ENCODE peak calls at places on chromosome 6, in four cellular contexts. One of them, this sample, is unnamed.

GRCh38 chr6:138231399-138231886 is 13.2 kb upstream of the PBOV1 start:
- DNase-seq in brain microvascular endothelial cell: no peak
- DNase-seq in effector CD8-positive, alpha-beta T cell: no peak
- DNase-seq in activated CD8-positive, alpha-beta memory T cell treated with anti-CD3 and anti-CD28 coated beads for 1 hour: no peak
- DNase-seq in this sample: no peak

GRCh38 chr6:129513471-129513870 is 196.5 kb downstream of the ARHGAP18 start:
- DNase-seq in activated CD8-positive, alpha-beta memory T cell treated with anti-CD3 and anti-CD28 coated beads for 1 hour: no peak
- DNase-seq in effector CD8-positive, alpha-beta T cell: no peak
- DNase-seq in brain microvascular endothelial cell: no peak
- DNase-seq in this sample: no peak

GRCh38 chr6:56863366-56863765 is 91.5 kb upstream of the BEND6 start:
- DNase-seq in activated CD8-positive, alpha-beta memory T cell treated with anti-CD3 and anti-CD28 coated beads for 1 hour: no peak
- DNase-seq in effector CD8-positive, alpha-beta T cell: no peak
- DNase-seq in brain microvascular endothelial cell: peak; percentile 72
- DNase-seq in this sample: no peak

GRCh38 chr6:56685102-56685733 is 42.5 kb upstream of the DST start:
- DNase-seq in brain microvascular endothelial cell: no peak
- DNase-seq in activated CD8-positive, alpha-beta memory T cell treated with anti-CD3 and anti-CD28 coated beads for 1 hour: no peak
- DNase-seq in effector CD8-positive, alpha-beta T cell: no peak
- DNase-seq in this sample: no peak

GRCh38 chr6:38484656-38485055 is 155.1 kb downstream of the BTBD9 start:
- DNase-seq in effector CD8-positive, alpha-beta T cell: no peak
- DNase-seq in activated CD8-positive, alpha-beta memory T cell treated with anti-CD3 and anti-CD28 coated beads for 1 hour: no peak
- DNase-seq in brain microvascular endothelial cell: no peak
- DNase-seq in this sample: peak; percentile 9

GRCh38 chr6:139370047-139370706 is 4.3 kb downstream of the CITED2 start:
- DNase-seq in brain microvascular endothelial cell: peak; percentile 56
- DNase-seq in effector CD8-positive, alpha-beta T cell: no peak
- DNase-seq in activated CD8-positive, alpha-beta memory T cell treated with anti-CD3 and anti-CD28 coated beads for 1 hour: no peak
- DNase-seq in this sample: peak; percentile 82

GRCh38 chr6:150998992-150999975 is 133.8 kb downstream of the MTHFD1L start:
- DNase-seq in effector CD8-positive, alpha-beta T cell: no peak
- DNase-seq in activated CD8-positive, alpha-beta memory T cell treated with anti-CD3 and anti-CD28 coated beads for 1 hour: no peak
- DNase-seq in brain microvascular endothelial cell: no peak
- DNase-seq in this sample: no peak

GRCh38 chr6:155628315-155628714 is 172.7 kb upstream of the NOX3 start:
- DNase-seq in effector CD8-positive, alpha-beta T cell: no peak
- DNase-seq in activated CD8-positive, alpha-beta memory T cell treated with anti-CD3 and anti-CD28 coated beads for 1 hour: no peak
- DNase-seq in brain microvascular endothelial cell: no peak
- DNase-seq in this sample: no peak

GRCh38 chr6:72820153-72820552 is 198.3 kb downstream of the KCNQ5 start:
- DNase-seq in brain microvascular endothelial cell: no peak
- DNase-seq in effector CD8-positive, alpha-beta T cell: no peak
- DNase-seq in activated CD8-positive, alpha-beta memory T cell treated with anti-CD3 and anti-CD28 coated beads for 1 hour: no peak
- DNase-seq in this sample: no peak

GRCh38 chr6:157731221-157731620 is 91.8 kb upstream of the SNX9 start:
- DNase-seq in activated CD8-positive, alpha-beta memory T cell treated with anti-CD3 and anti-CD28 coated beads for 1 hour: no peak
- DNase-seq in brain microvascular endothelial cell: no peak
- DNase-seq in effector CD8-positive, alpha-beta T cell: no peak
- DNase-seq in this sample: no peak

GRCh38 chr6:133062702-133063319 is 178.3 kb upstream of the EYA4 start:
- DNase-seq in activated CD8-positive, alpha-beta memory T cell treated with anti-CD3 and anti-CD28 coated beads for 1 hour: no peak
- DNase-seq in brain microvascular endothelial cell: no peak
- DNase-seq in effector CD8-positive, alpha-beta T cell: no peak
- DNase-seq in this sample: no peak

GRCh38 chr6:21750479-21751018 is 157.0 kb downstream of the SOX4 start:
- DNase-seq in effector CD8-positive, alpha-beta T cell: no peak
- DNase-seq in brain microvascular endothelial cell: no peak
- DNase-seq in activated CD8-positive, alpha-beta memory T cell treated with anti-CD3 and anti-CD28 coated beads for 1 hour: no peak
- DNase-seq in this sample: no peak

GRCh38 chr6:166499350-166500163 is 86.9 kb downstream of the RAMACL start:
- DNase-seq in activated CD8-positive, alpha-beta memory T cell treated with anti-CD3 and anti-CD28 coated beads for 1 hour: no peak
- DNase-seq in brain microvascular endothelial cell: no peak
- DNase-seq in effector CD8-positive, alpha-beta T cell: no peak
- DNase-seq in this sample: no peak

GRCh38 chr6:122653094-122653493 is 42.9 kb downstream of the PKIB start:
- DNase-seq in activated CD8-positive, alpha-beta memory T cell treated with anti-CD3 and anti-CD28 coated beads for 1 hour: no peak
- DNase-seq in effector CD8-positive, alpha-beta T cell: no peak
- DNase-seq in brain microvascular endothelial cell: peak; percentile 55
- DNase-seq in this sample: no peak

GRCh38 chr6:22466665-22467064 is 102.7 kb upstream of the HDGFL1 start:
- DNase-seq in activated CD8-positive, alpha-beta memory T cell treated with anti-CD3 and anti-CD28 coated beads for 1 hour: no peak
- DNase-seq in brain microvascular endothelial cell: no peak
- DNase-seq in effector CD8-positive, alpha-beta T cell: no peak
- DNase-seq in this sample: no peak

GRCh38 chr6:125808591-125808990 is 17.8 kb downstream of the NCOA7 start:
- DNase-seq in activated CD8-positive, alpha-beta memory T cell treated with anti-CD3 and anti-CD28 coated beads for 1 hour: no peak
- DNase-seq in effector CD8-positive, alpha-beta T cell: no peak
- DNase-seq in brain microvascular endothelial cell: no peak
- DNase-seq in this sample: no peak

GRCh38 chr6:16270178-16270794 is 31.9 kb downstream of the GMPR start:
- DNase-seq in brain microvascular endothelial cell: no peak
- DNase-seq in effector CD8-positive, alpha-beta T cell: no peak
- DNase-seq in activated CD8-positive, alpha-beta memory T cell treated with anti-CD3 and anti-CD28 coated beads for 1 hour: no peak
- DNase-seq in this sample: no peak

GRCh38 chr6:162372092-162372491 is 355.5 kb downstream of the PRKN start:
- DNase-seq in activated CD8-positive, alpha-beta memory T cell treated with anti-CD3 and anti-CD28 coated beads for 1 hour: no peak
- DNase-seq in brain microvascular endothelial cell: no peak
- DNase-seq in effector CD8-positive, alpha-beta T cell: no peak
- DNase-seq in this sample: no peak

GRCh38 chr6:98724537-98724936 is 109.8 kb upstream of the POU3F2 start:
- DNase-seq in activated CD8-positive, alpha-beta memory T cell treated with anti-CD3 and anti-CD28 coated beads for 1 hour: no peak
- DNase-seq in effector CD8-positive, alpha-beta T cell: no peak
- DNase-seq in brain microvascular endothelial cell: no peak
- DNase-seq in this sample: no peak

GRCh38 chr6:21323577-21323976 is 270.0 kb upstream of the SOX4 start:
- DNase-seq in effector CD8-positive, alpha-beta T cell: no peak
- DNase-seq in activated CD8-positive, alpha-beta memory T cell treated with anti-CD3 and anti-CD28 coated beads for 1 hour: no peak
- DNase-seq in brain microvascular endothelial cell: no peak
- DNase-seq in this sample: no peak

GRCh38 chr6:140671926-140672325 is 1297.5 kb upstream of the CITED2 start:
- DNase-seq in activated CD8-positive, alpha-beta memory T cell treated with anti-CD3 and anti-CD28 coated beads for 1 hour: no peak
- DNase-seq in brain microvascular endothelial cell: peak; percentile 11
- DNase-seq in effector CD8-positive, alpha-beta T cell: no peak
- DNase-seq in this sample: no peak

GRCh38 chr6:122283884-122284283 is 115.6 kb upstream of the HSF2 start:
- DNase-seq in effector CD8-positive, alpha-beta T cell: no peak
- DNase-seq in activated CD8-positive, alpha-beta memory T cell treated with anti-CD3 and anti-CD28 coated beads for 1 hour: no peak
- DNase-seq in brain microvascular endothelial cell: no peak
- DNase-seq in this sample: no peak

GRCh38 chr6:87259791-87260190 is 62.6 kb upstream of the SMIM8 start:
- DNase-seq in effector CD8-positive, alpha-beta T cell: no peak
- DNase-seq in activated CD8-positive, alpha-beta memory T cell treated with anti-CD3 and anti-CD28 coated beads for 1 hour: no peak
- DNase-seq in brain microvascular endothelial cell: no peak
- DNase-seq in this sample: no peak

GRCh38 chr6:170082067-170082466 is 208.8 kb downstream of the DLL1 start:
- DNase-seq in effector CD8-positive, alpha-beta T cell: no peak
- DNase-seq in brain microvascular endothelial cell: no peak
- DNase-seq in activated CD8-positive, alpha-beta memory T cell treated with anti-CD3 and anti-CD28 coated beads for 1 hour: no peak
- DNase-seq in this sample: no peak

GRCh38 chr6:140436023-140436811 is 1061.8 kb upstream of the CITED2 start:
- DNase-seq in brain microvascular endothelial cell: peak; percentile 69
- DNase-seq in effector CD8-positive, alpha-beta T cell: no peak
- DNase-seq in activated CD8-positive, alpha-beta memory T cell treated with anti-CD3 and anti-CD28 coated beads for 1 hour: no peak
- DNase-seq in this sample: peak; percentile 90

GRCh38 chr6:149903938-149904611 is 6.2 kb upstream of the RAET1E start:
- DNase-seq in brain microvascular endothelial cell: no peak
- DNase-seq in activated CD8-positive, alpha-beta memory T cell treated with anti-CD3 and anti-CD28 coated beads for 1 hour: no peak
- DNase-seq in effector CD8-positive, alpha-beta T cell: no peak
- DNase-seq in this sample: no peak

GRCh38 chr6:166307981-166308768 is at the start of gene PRR18:
- DNase-seq in brain microvascular endothelial cell: no peak
- DNase-seq in effector CD8-positive, alpha-beta T cell: no peak
- DNase-seq in activated CD8-positive, alpha-beta memory T cell treated with anti-CD3 and anti-CD28 coated beads for 1 hour: no peak
- DNase-seq in this sample: no peak

GRCh38 chr6:167474725-167475124 is 149.8 kb downstream of the TTLL2 start:
- DNase-seq in effector CD8-positive, alpha-beta T cell: no peak
- DNase-seq in brain microvascular endothelial cell: no peak
- DNase-seq in activated CD8-positive, alpha-beta memory T cell treated with anti-CD3 and anti-CD28 coated beads for 1 hour: no peak
- DNase-seq in this sample: no peak

GRCh38 chr6:157867155-157867559 is 44.1 kb downstream of the SNX9 start:
- DNase-seq in effector CD8-positive, alpha-beta T cell: no peak
- DNase-seq in activated CD8-positive, alpha-beta memory T cell treated with anti-CD3 and anti-CD28 coated beads for 1 hour: no peak
- DNase-seq in brain microvascular endothelial cell: peak; percentile 49
- DNase-seq in this sample: peak; percentile 29

GRCh38 chr6:14889698-14890593 is 355.9 kb upstream of the JARID2 start:
- DNase-seq in effector CD8-positive, alpha-beta T cell: no peak
- DNase-seq in activated CD8-positive, alpha-beta memory T cell treated with anti-CD3 and anti-CD28 coated beads for 1 hour: no peak
- DNase-seq in brain microvascular endothelial cell: no peak
- DNase-seq in this sample: no peak

GRCh38 chr6:77015350-77015749 is 447.9 kb downstream of the HTR1B start:
- DNase-seq in brain microvascular endothelial cell: peak; percentile 53
- DNase-seq in effector CD8-positive, alpha-beta T cell: no peak
- DNase-seq in activated CD8-positive, alpha-beta memory T cell treated with anti-CD3 and anti-CD28 coated beads for 1 hour: no peak
- DNase-seq in this sample: peak; percentile 55

GRCh38 chr6:118791499-118791898 is 102.5 kb upstream of the ASF1A start:
- DNase-seq in brain microvascular endothelial cell: no peak
- DNase-seq in effector CD8-positive, alpha-beta T cell: no peak
- DNase-seq in activated CD8-positive, alpha-beta memory T cell treated with anti-CD3 and anti-CD28 coated beads for 1 hour: no peak
- DNase-seq in this sample: no peak

GRCh38 chr6:122151066-122151465 is 248.4 kb upstream of the HSF2 start:
- DNase-seq in brain microvascular endothelial cell: no peak
- DNase-seq in activated CD8-positive, alpha-beta memory T cell treated with anti-CD3 and anti-CD28 coated beads for 1 hour: no peak
- DNase-seq in effector CD8-positive, alpha-beta T cell: no peak
- DNase-seq in this sample: no peak